ENCODE peak calls at places on chromosomes 16 and 17, in eight cellular contexts. Z is cardiac muscle cell, L is A549, E is NCI-H748 treated with DMSO at 0.1 percent for 48 hours, T is GM03348, M is epithelial cell of esophagus, U is left cardiac atrium, S is RPMI8226. W is an unnamed sample.

GRCh38 chr17:57723427-57724037 is 21.6 kb downstream of the CCDC182 start:
- DNase-seq in Z (no peak), L (no peak), E (no peak), T (no peak), M (no peak), U (no peak), S (no peak), W (no peak)

GRCh38 chr17:82948081-82948511 is 108.3 kb upstream of the ZNF750 start:
- DNase-seq in Z (no peak), L (no peak), E (no peak), T (no peak), M (no peak), U (peak; percentile 12), S (no peak), W (no peak)

GRCh38 chr16:85555549-85556455 is 57.3 kb upstream of the GSE1 start:
- DNase-seq in Z (peak; percentile 56), L (peak; percentile 42), E (peak; percentile 62), T (peak; percentile 70), M (no peak), U (peak; percentile 66), S (peak; percentile 35), W (peak; percentile 71)

GRCh38 chr17:58307468-58308172 is 21.0 kb downstream of the TSPOAP1 start:
- DNase-seq in Z (no peak), L (no peak), E (no peak), T (no peak), M (no peak), U (no peak), S (no peak), W (no peak)

GRCh38 chr17:46044286-46044928 is 45.4 kb downstream of the STH start:
- DNase-seq in Z (peak; percentile 95), L (peak; percentile 81), E (peak; percentile 57), T (peak; percentile 83), M (peak; percentile 88), U (peak; percentile 74), S (peak; percentile 56), W (peak; percentile 71)

GRCh38 chr16:68934402-68934801 is 91.1 kb downstream of the TANGO6 start:
- DNase-seq in Z (no peak), L (no peak), E (no peak), T (no peak), M (no peak), U (no peak), S (no peak), W (no peak)

GRCh38 chr17:16923904-16924700 is 47.8 kb downstream of the TNFRSF13B start:
- DNase-seq in Z (no peak), L (no peak), E (no peak), T (no peak), M (no peak), U (no peak), S (no peak), W (no peak)

GRCh38 chr17:15108992-15109391 is 156.1 kb downstream of the PMP22 start:
- DNase-seq in Z (no peak), L (no peak), E (no peak), T (no peak), M (no peak), U (no peak), S (no peak), W (no peak)

GRCh38 chr16:70738083-70738977 is 52.5 kb upstream of the MTSS2 start:
- DNase-seq in Z (peak; percentile 75), L (peak; percentile 83), E (no peak), T (peak; percentile 88), M (peak; percentile 75), U (peak; percentile 59), S (peak; percentile 63), W (peak; percentile 86)

GRCh38 chr16:29925173-29925804 is 737 bp downstream of the KCTD13 start:
- DNase-seq in Z (no peak), L (no peak), E (no peak), T (no peak), M (no peak), U (no peak), S (peak; percentile 27), W (no peak)

GRCh38 chr17:34624767-34625389 is 45.5 kb downstream of the TMEM132E start:
- DNase-seq in Z (peak; percentile 7), L (no peak), E (no peak), T (no peak), M (no peak), U (no peak), S (no peak), W (peak; percentile 49)

W was measured in BE2C.